ENCODE peak calls at places on chromosomes 4 and X, in nine cellular contexts. X is WERI-Rb-1, Y is pancreas, K is HFFc6, M is suprapubic skin, L is Peyer's patch, P is thyroid gland, O is osteoblast, S is OCI-LY7. B is an unnamed sample.

GRCh38 chr4:23890369-23891063 is 669 bp upstream of the PPARGC1A start:
- DNase-seq in M (no peak), O (no peak), X (no peak), Y (no peak), P (no peak), K (no peak), S (no peak), L (no peak), B (no peak)

GRCh38 chrX:87517571-87518141 is at the start of gene KLHL4:
- DNase-seq in X (peak), P (no peak), Y (no peak), L (no peak), O (peak), M (no peak), S (no peak), K (no peak), B (no peak)

GRCh38 chrX:41110801-41111625 is 25.8 kb downstream of the USP9X start:
- DNase-seq in K (no peak), P (no peak), X (peak), O (no peak), Y (no peak), M (no peak), L (no peak), S (no peak), B (no peak)

GRCh38 chr4:107258359-107258758 is 222.2 kb upstream of the DKK2 start:
- DNase-seq in P (no peak), S (no peak), O (peak), X (no peak), Y (no peak), K (peak), M (no peak), L (no peak), B (no peak)

GRCh38 chr4:79292008-79292407 is 33.9 kb downstream of the NAA11 start:
- DNase-seq in L (no peak), X (no peak), K (no peak), S (no peak), O (no peak), Y (no peak), P (no peak), M (no peak), B (peak)

GRCh38 chrX:153687121-153688039 is at the start of gene SLC6A8:
- DNase-seq in L (peak), K (peak), P (peak), X (peak), S (peak), Y (peak), M (no peak), O (peak), B (no peak)

GRCh38 chrX:107849747-107850478 is 24.2 kb downstream of the MID2 start:
- DNase-seq in X (no peak), Y (no peak), L (no peak), K (no peak), O (no peak), P (no peak), S (no peak), M (no peak), B (no peak)

GRCh38 chr4:44447563-44448504 is 775 bp downstream of the KCTD8 start:
- DNase-seq in M (peak), Y (peak), K (no peak), O (peak), S (no peak), P (peak), L (peak), X (peak), B (peak)

GRCh38 chrX:43744284-43744683 is 88.2 kb downstream of the MAOA start:
- DNase-seq in Y (no peak), X (no peak), L (no peak), O (no peak), S (no peak), P (no peak), K (no peak), M (no peak), B (no peak)

GRCh38 chr4:54513231-54513630 is 144.5 kb upstream of the KIT start:
- DNase-seq in S (no peak), X (no peak), Y (no peak), K (peak), O (peak), L (no peak), P (no peak), M (no peak), B (no peak)

GRCh38 chr4:119589165-119589564 is 39.4 kb downstream of the PDE5A start:
- DNase-seq in S (no peak), K (no peak), M (no peak), L (no peak), X (no peak), P (no peak), O (no peak), Y (no peak), B (no peak)

GRCh38 chr4:109444182-109444844 is 10.7 kb downstream of the SEC24B start:
- DNase-seq in X (no peak), P (no peak), K (no peak), L (no peak), O (no peak), S (peak), M (no peak), Y (no peak), B (peak)

GRCh38 chr4:123876640-123877039 is 480.0 kb downstream of the SPRY1 start:
- DNase-seq in O (no peak), X (no peak), Y (no peak), L (no peak), M (no peak), S (no peak), K (no peak), P (no peak), B (no peak)

GRCh38 chr4:2806392-2807355 is 13.8 kb downstream of the SH3BP2 start:
- DNase-seq in X (no peak), M (peak), K (no peak), P (peak), O (peak), L (peak), Y (peak), S (no peak), B (no peak)

GRCh38 chrX:154094833-154095232 is 2.7 kb downstream of the MECP2 start:
- DNase-seq in M (no peak), X (no peak), O (no peak), K (no peak), Y (no peak), S (no peak), L (no peak), P (no peak), B (no peak)

GRCh38 chrX:37873220-37873619 is 25.8 kb upstream of the DYNLT3 start:
- DNase-seq in X (no peak), M (no peak), O (no peak), S (no peak), K (no peak), L (no peak), P (no peak), Y (no peak), B (no peak)

GRCh38 chrX:81259714-81260395 is 58.0 kb downstream of the SH3BGRL start:
- DNase-seq in S (no peak), Y (no peak), L (no peak), X (no peak), P (no peak), M (no peak), K (peak), O (no peak), B (no peak)

GRCh38 chr4:14095881-14096280 is 468.4 kb upstream of the BOD1L1 start:
- DNase-seq in K (no peak), M (no peak), O (no peak), S (no peak), L (no peak), Y (no peak), P (no peak), X (no peak), B (no peak)

GRCh38 chrX:78822157-78822683 is 74.7 kb downstream of the LPAR4 start:
- DNase-seq in P (no peak), L (no peak), X (no peak), Y (no peak), S (no peak), M (no peak), O (no peak), K (no peak), B (no peak)
- TF ChIP-seq CTCF in P (no peak), L (no peak), X (no peak), Y (no peak), S (no peak), M (no peak), O (no peak), K (no peak), B (no peak)

GRCh38 chrX:15866141-15866540 is 11.5 kb upstream of the AP1S2 start:
- DNase-seq in P (no peak), L (no peak), S (no peak), Y (no peak), X (no peak), O (no peak), K (no peak), M (no peak), B (no peak)
- TF ChIP-seq CTCF in P (no peak), L (no peak), S (no peak), Y (no peak), X (no peak), O (no peak), K (no peak), M (no peak), B (no peak)

DNA sequence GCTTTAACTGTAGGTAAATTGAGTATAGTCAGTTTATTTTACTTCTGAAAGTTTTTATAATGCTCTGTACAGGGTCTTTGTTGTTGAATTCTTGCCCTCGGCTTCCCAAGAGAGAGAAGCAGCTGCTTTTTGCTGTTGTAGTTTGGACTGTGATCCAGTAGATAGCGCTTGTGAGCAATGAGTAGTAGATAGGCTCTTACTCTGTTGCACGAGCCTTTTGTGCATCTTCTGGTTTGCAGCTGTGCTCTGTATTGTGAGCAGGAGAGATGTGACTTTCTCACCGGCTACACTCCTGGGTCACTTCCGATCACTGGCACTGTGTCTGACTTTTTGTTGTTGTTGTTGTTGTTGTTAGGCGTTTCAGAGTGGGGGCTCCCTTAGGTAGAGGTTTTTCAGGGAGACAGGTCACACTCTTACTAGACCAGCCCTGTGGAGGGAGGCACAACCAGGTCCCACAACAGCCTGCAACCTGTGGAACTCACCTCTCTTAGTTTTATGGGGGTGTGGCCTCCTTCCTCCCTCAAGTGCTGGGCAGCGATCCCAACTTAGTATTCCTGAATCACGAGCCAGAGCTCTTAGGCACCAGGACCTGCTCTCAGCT is 822.1 kb upstream of the GALNTL6 start:
- DNase-seq in K (no peak), Y (no peak), S (peak), L (no peak), P (no peak), O (no peak), M (no peak), X (peak), B (peak)
- TF ChIP-seq CTCF in K (no peak), Y (no peak), S (peak), L (no peak), P (no peak), O (no peak), M (no peak), X (peak), B (peak)

GRCh38 chrX:135543924-135544323 is 23.5 kb downstream of the INTS6L start:
- DNase-seq in Y (no peak), M (no peak), K (no peak), L (no peak), X (peak), S (peak), P (no peak), O (no peak), B (no peak)
- TF ChIP-seq CTCF in Y (no peak), M (no peak), K (peak), L (peak), X (peak), S (peak), P (no peak), O (no peak), B (peak)

GRCh38 chr4:49036528-49036927 is 50.5 kb downstream of the CWH43 start:
- DNase-seq in M (no peak), P (no peak), L (no peak), X (no peak), O (no peak), Y (no peak), S (no peak), K (no peak), B (no peak)

DNA sequence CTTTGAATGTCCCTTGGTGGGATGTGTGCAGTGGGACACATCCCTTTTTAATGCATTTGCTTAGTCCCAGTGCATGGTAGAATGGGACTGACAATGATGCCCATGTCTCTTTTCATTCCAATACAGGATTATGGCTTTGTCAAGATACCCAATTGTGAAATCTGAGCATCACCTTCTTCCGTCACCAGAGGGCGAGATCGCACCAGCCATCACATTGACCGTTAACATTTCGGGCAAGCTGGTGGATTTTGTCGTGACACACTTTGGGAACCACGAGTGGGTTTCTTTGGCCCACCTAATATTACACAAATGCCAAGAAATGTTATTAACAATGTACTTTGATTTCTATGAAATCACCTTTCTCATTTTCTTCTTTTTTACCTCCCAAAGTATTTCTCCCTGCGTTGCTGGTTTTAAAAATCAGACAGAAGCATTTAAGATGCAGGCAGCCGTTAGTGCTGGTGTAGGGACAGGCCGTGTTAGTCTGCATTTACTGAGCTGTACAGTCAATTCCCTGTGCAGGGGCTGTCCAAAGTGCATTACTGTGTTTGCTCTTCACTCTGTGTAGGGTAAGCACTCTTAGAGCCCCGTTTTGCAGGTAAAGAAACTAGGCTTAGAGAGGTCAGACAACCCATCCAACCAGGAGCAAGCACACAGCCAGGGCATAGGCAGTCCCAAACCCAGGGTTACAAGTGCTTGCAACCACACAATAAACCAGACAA is 46.5 kb downstream of the CWH43 start:
- DNase-seq in X (peak), O (peak), S (peak), L (no peak), K (no peak), P (no peak), M (no peak), Y (no peak), B (no peak)
- TF ChIP-seq CTCF in X (peak), O (peak), S (peak), L (no peak), K (peak), P (no peak), M (no peak), Y (no peak), B (peak)

GRCh38 chrX:93346309-93346708 is 327.1 kb downstream of the NAP1L3 start:
- DNase-seq in O (no peak), S (no peak), K (no peak), Y (no peak), X (no peak), M (no peak), L (no peak), P (no peak), B (no peak)
- TF ChIP-seq CTCF in O (no peak), S (no peak), K (no peak), Y (no peak), X (no peak), M (no peak), L (no peak), P (no peak), B (no peak)